ENCODE peak calls at places on chromosomes 11 and 22, in eight cellular contexts. W is B cell; G is stimulated activated CD4-positive, alpha-beta T cell treated with anti-CD3 and anti-CD28 coated beads, Interleukin-1b, Interleukin-23, amount 100 ng/mL, for 1 hour; I is brain pericyte; C is RCC 7860; S is NCI-H774; Z is renal cortical epithelial cell; B is adipocyte. K is an unnamed sample.
A peak's percentile ranks its signal among the peaks of the same experiment; 100 is the strongest.

GRCh38 chr22:43427296-43428004 is 15.6 kb downstream of the MPPED1 start:
- DNase-seq in W (no peak), G (no peak), I (no peak), C (no peak), S (no peak), Z (no peak), B (no peak), K (no peak)

GRCh38 chr11:34859496-34859895 is 56.7 kb downstream of the APIP start:
- DNase-seq in W (no peak), G (no peak), I (no peak), C (no peak), S (no peak), Z (no peak), B (no peak), K (no peak)

GRCh38 chr11:121884601-121885000 is 231.4 kb downstream of the BLID start:
- DNase-seq in W (no peak), G (no peak), I (no peak), C (no peak), S (no peak), Z (no peak), B (no peak), K (no peak)

GRCh38 chr11:3626250-3626960 is 15.4 kb downstream of the ART5 start:
- DNase-seq in W (no peak), G (no peak), I (no peak), C (no peak), S (no peak), Z (no peak), B (no peak), K (no peak)

GRCh38 chr11:93529707-93530467 is 13.3 kb downstream of the SMCO4 start:
- DNase-seq in W (no peak), G (no peak), I (no peak), C (no peak), S (no peak), Z (peak; percentile 58), B (peak; percentile 10), K (no peak)

GRCh38 chr11:109422755-109423113 is 744 bp downstream of the C11orf87 start:
- DNase-seq in W (no peak), G (no peak), I (no peak), C (no peak), S (no peak), Z (no peak), B (peak; percentile 38), K (peak; percentile 23)

GRCh38 chr11:105368711-105369110 is 229.1 kb upstream of the CARD18 start:
- DNase-seq in W (no peak), G (no peak), I (no peak), C (no peak), S (no peak), Z (peak; percentile 56), B (no peak), K (no peak)

GRCh38 chr11:67211656-67212436 is 54.4 kb upstream of the GRK2 start:
- DNase-seq in W (no peak), G (no peak), I (no peak), C (no peak), S (no peak), Z (no peak), B (no peak), K (no peak)

GRCh38 chr11:2527621-2528291 is 82.9 kb downstream of the KCNQ1 start:
- DNase-seq in W (peak; percentile 24), G (no peak), I (no peak), C (no peak), S (no peak), Z (no peak), B (no peak), K (no peak)

GRCh38 chr11:125062931-125063428 is at the start of gene SLC37A2:
- DNase-seq in W (peak; percentile 87), G (no peak), I (no peak), C (peak; percentile 34), S (no peak), Z (peak; percentile 30), B (peak; percentile 82), K (peak; percentile 93)

GRCh38 chr11:10307411-10308207 is 2.7 kb downstream of the ADM start:
- DNase-seq in W (peak; percentile 91), G (peak; percentile 57), I (peak; percentile 90), C (peak; percentile 92), S (peak; percentile 90), Z (peak; percentile 91), B (peak; percentile 89), K (peak; percentile 86)

GRCh38 chr11:113542420-113542819 is 67.2 kb upstream of the DRD2 start:
- DNase-seq in W (no peak), G (no peak), I (no peak), C (no peak), S (no peak), Z (no peak), B (no peak), K (no peak)

GRCh38 chr11:74090701-74091100 is 80.1 kb downstream of the C2CD3 start:
- DNase-seq in W (peak; percentile 18), G (no peak), I (no peak), C (peak; percentile 5), S (no peak), Z (peak; percentile 71), B (no peak), K (no peak)

GRCh38 chr11:97732011-97732632 is 1288.6 kb upstream of the CNTN5 start:
- DNase-seq in W (no peak), G (no peak), I (no peak), C (no peak), S (no peak), Z (peak; percentile 81), B (no peak), K (no peak)

GRCh38 chr11:17197431-17197898 is 10.3 kb downstream of the PIK3C2A start:
- DNase-seq in W (no peak), G (no peak), I (no peak), C (peak; percentile 61), S (no peak), Z (peak; percentile 63), B (peak; percentile 18), K (peak; percentile 31)

GRCh38 chr22:23182289-23183106 is 2.2 kb downstream of the BCR start:
- DNase-seq in W (peak; percentile 50), G (no peak), I (no peak), C (peak; percentile 70), S (no peak), Z (peak; percentile 62), B (peak; percentile 33), K (no peak)

GRCh38 chr11:33737362-33737821 is 1.2 kb upstream of the CD59 start:
- DNase-seq in W (no peak), G (no peak), I (no peak), C (no peak), S (no peak), Z (no peak), B (no peak), K (no peak)

GRCh38 chr11:110311783-110312578 is 15.6 kb upstream of the RDX start:
- DNase-seq in W (no peak), G (no peak), I (no peak), C (no peak), S (no peak), Z (no peak), B (peak; percentile 70), K (no peak)

GRCh38 chr11:123899792-123900191 is 2.2 kb upstream of the OR8D4 start:
- DNase-seq in W (no peak), G (no peak), I (no peak), C (no peak), S (no peak), Z (no peak), B (no peak), K (no peak)

GRCh38 chr11:59857444-59858434 is 8.5 kb downstream of the TCN1 start:
- DNase-seq in W (no peak), G (no peak), I (no peak), C (peak; percentile 39), S (no peak), Z (peak; percentile 73), B (no peak), K (no peak)

GRCh38 chr22:45208993-45209838 is 31.5 kb downstream of the KIAA0930 start:
- DNase-seq in W (peak; percentile 38), G (no peak), I (peak; percentile 67), C (peak; percentile 42), S (no peak), Z (peak; percentile 35), B (peak; percentile 64), K (peak; percentile 73)